ENCODE peak calls at places on chromosomes 3 and 15, in five cellular contexts. B, Z, W, R and L are unnamed samples.

GRCh38 chr3:55626284-55626675 is 139.2 kb upstream of the WNT5A start:
- DNase-seq in B (no peak), Z (no peak), W (no peak), R (no peak), L (no peak)

GRCh38 chr3:77536038-77536775 is 496.3 kb downstream of the ROBO2 start:
- DNase-seq in B (no peak), Z (no peak), W (no peak), R (no peak), L (no peak)

GRCh38 chr15:81108427-81108826 is 25.6 kb upstream of the CFAP161 start:
- DNase-seq in B (no peak), Z (no peak), W (no peak), R (peak), L (no peak)

GRCh38 chr3:134194247-134194646 is 56.4 kb downstream of the RYK start:
- DNase-seq in B (no peak), Z (no peak), W (no peak), R (no peak), L (no peak)

GRCh38 chr15:49697121-49697520 is 76.3 kb downstream of the DTWD1 start:
- DNase-seq in B (no peak), Z (no peak), W (no peak), R (no peak), L (no peak)

GRCh38 chr15:76976572-76977270 is 18.2 kb upstream of the PSTPIP1 start:
- DNase-seq in B (no peak), Z (no peak), W (no peak), R (no peak), L (no peak)

GRCh38 chr3:155435821-155436220 is 142.3 kb upstream of the STRIT1 start:
- DNase-seq in B (no peak), Z (no peak), W (no peak), R (no peak), L (no peak)

GRCh38 chr3:14490255-14490654 is 49.9 kb downstream of the GRIP2 start:
- DNase-seq in B (no peak), Z (no peak), W (no peak), R (no peak), L (no peak)

GRCh38 chr15:45469027-45469426 is 53.5 kb downstream of the SLC30A4 start:
- DNase-seq in B (no peak), Z (no peak), W (no peak), R (no peak), L (no peak)

GRCh38 chr15:60713096-60714084 is 234.4 kb upstream of the ICE2 start:
- DNase-seq in B (no peak), Z (no peak), W (no peak), R (no peak), L (no peak)

GRCh38 chr3:25473246-25473645 is 45.2 kb downstream of the RARB start:
- DNase-seq in B (peak), Z (no peak), W (no peak), R (no peak), L (no peak)

GRCh38 chr3:149080699-149081091 is 5.6 kb downstream of the HLTF start:
- DNase-seq in B (no peak), Z (no peak), W (no peak), R (no peak), L (no peak)

GRCh38 chr15:78360958-78361714 is 21.0 kb downstream of the CRABP1 start:
- DNase-seq in B (no peak), Z (no peak), W (no peak), R (no peak), L (peak)

GRCh38 chr3:133282239-133282638 is 117.6 kb upstream of the BFSP2 start:
- DNase-seq in B (no peak), Z (no peak), W (no peak), R (no peak), L (no peak)

GRCh38 chr3:108311797-108312196 is 15.4 kb downstream of the HHLA2 start:
- DNase-seq in B (no peak), Z (no peak), W (no peak), R (no peak), L (no peak)

GRCh38 chr3:181326637-181327223 is 337.2 kb upstream of the DNAJC19 start:
- DNase-seq in B (no peak), Z (no peak), W (no peak), R (peak), L (no peak)

GRCh38 chr15:56524915-56525314 is 60.0 kb upstream of the MNS1 start:
- DNase-seq in B (no peak), Z (no peak), W (no peak), R (no peak), L (no peak)

GRCh38 chr3:42960781-42961180 is 18.3 kb upstream of the GASK1A start:
- DNase-seq in B (no peak), Z (no peak), W (no peak), R (no peak), L (no peak)
- TF ChIP-seq POLR2A in B (no peak), Z (no peak), W (no peak), R (no peak), L (no peak)

GRCh38 chr3:58723197-58723596 is 56.6 kb upstream of the FAM3D start:
- DNase-seq in B (no peak), Z (no peak), W (no peak), R (no peak), L (no peak)

GRCh38 chr3:58722526-58722925 is 56.0 kb upstream of the FAM3D start:
- DNase-seq in B (no peak), Z (no peak), W (no peak), R (no peak), L (no peak)

GRCh38 chr3:58725326-58725853 is 58.8 kb upstream of the FAM3D start:
- DNase-seq in B (no peak), Z (no peak), W (no peak), R (no peak), L (no peak)

GRCh38 chr3:58720526-58720925 is 54.0 kb upstream of the FAM3D start:
- DNase-seq in B (no peak), Z (no peak), W (no peak), R (no peak), L (no peak)

DNA sequence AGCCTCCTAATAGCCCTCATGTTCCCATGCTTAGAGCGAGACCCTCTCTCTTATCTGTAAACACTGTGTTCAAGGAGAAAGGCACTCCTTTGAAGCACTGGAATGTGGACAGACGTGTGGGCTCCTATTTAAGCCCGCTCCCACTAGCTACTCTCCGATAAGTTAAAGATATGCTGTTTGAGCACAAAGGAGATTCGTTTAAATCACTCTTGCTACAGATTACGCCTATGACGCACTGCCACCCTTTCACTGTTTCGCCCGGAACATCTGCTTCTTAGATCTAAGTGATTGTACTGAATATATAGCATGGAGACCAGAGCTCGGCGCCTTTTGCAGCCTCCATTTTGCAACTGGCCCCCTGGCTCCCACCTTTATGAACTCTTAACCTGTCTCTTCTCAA is 57.8 kb upstream of the FAM3D start:
- DNase-seq in B (no peak), Z (no peak), W (peak), R (no peak), L (no peak)
- TF ChIP-seq POLR2A in B (no peak), Z (no peak), W (no peak), R (no peak), L (no peak)

GRCh38 chr3:32571192-32571485 is 481 bp upstream of the DYNC1LI1 start:
- DNase-seq in B (no peak), Z (no peak), W (no peak), R (no peak), L (no peak)

GRCh38 chr3:32575451-32575850 is 4.8 kb upstream of the DYNC1LI1 start:
- DNase-seq in B (no peak), Z (no peak), W (no peak), R (no peak), L (no peak)

GRCh38 chr3:32568953-32569352 is 1.7 kb downstream of the DYNC1LI1 start:
- DNase-seq in B (no peak), Z (no peak), W (no peak), R (no peak), L (no peak)

GRCh38 chr3:32569540-32570425 is 875 bp downstream of the DYNC1LI1 start:
- DNase-seq in B (peak), Z (peak), W (peak), R (peak), L (peak)

DNA sequence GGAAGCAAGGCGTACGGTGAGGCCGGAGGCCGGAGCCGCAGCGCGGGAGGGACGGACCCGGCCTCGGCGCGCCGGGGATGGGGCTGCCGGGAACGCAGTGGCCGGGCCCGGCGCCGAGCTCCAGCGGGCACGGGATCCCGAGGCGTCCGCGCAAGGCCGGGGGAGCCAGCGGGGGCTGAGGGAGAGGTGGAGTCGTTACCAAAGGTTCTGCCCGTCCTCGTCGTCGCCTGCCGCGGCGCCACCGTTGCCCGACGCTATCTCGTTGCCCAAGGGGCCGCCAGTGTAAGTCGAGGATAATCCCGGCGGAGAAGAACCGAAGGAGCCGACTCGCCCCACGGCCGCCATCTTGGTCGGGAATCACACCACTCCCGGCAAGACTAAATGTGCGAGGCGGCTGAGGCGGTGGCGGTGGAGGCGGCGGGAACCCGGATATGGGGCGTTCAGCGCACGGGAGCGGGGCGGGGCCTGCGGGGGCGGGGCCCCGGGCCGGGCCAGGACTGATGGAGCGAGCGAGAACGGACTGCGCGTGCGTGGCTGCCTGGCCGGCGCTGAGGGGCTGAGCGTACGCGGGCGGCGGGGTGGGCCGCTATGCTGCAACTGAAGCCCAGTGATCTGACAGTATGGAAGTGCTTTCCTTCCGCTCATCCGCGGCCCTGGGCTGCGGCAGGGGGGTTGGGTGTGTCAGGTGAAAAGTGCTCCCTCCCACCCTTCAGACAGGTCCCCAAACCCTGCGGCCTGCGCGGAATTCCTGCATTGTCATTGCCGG is at the start of gene DYNC1LI1:
- DNase-seq in B (peak), Z (peak), W (peak), R (peak), L (peak)
- TF ChIP-seq POLR2A in B (no peak), Z (peak), W (peak), R (peak), L (peak)

GRCh38 chr3:141231101-141231922 is at the start of gene PXYLP1:
- DNase-seq in B (peak), Z (peak), W (peak), R (peak), L (peak)
- TF ChIP-seq POLR2A in B (no peak), Z (no peak), W (no peak), R (peak), L (no peak)

GRCh38 chr3:12444582-12445468 is 39.5 kb upstream of the TSEN2 start:
- DNase-seq in B (no peak), Z (no peak), W (peak), R (peak), L (no peak)
- TF ChIP-seq POLR2A in B (no peak), Z (no peak), W (no peak), R (no peak), L (no peak)

GRCh38 chr3:185537369-185537970 is 14.9 kb downstream of the LIPH start:
- DNase-seq in B (peak), Z (peak), W (peak), R (peak), L (peak)
- TF ChIP-seq POLR2A in B (no peak), Z (no peak), W (no peak), R (no peak), L (no peak)

GRCh38 chr15:58407366-58407765 is 24.4 kb upstream of the LIPC start:
- DNase-seq in B (no peak), Z (no peak), W (no peak), R (no peak), L (no peak)

GRCh38 chr15:58413253-58413652 is 18.5 kb upstream of the LIPC start:
- DNase-seq in B (no peak), Z (no peak), W (no peak), R (no peak), L (no peak)

GRCh38 chr15:58407786-58408185 is 24.0 kb upstream of the LIPC start:
- DNase-seq in B (no peak), Z (no peak), W (no peak), R (no peak), L (no peak)

GRCh38 chr15:58409861-58410260 is 21.9 kb upstream of the LIPC start:
- DNase-seq in B (no peak), Z (no peak), W (no peak), R (no peak), L (no peak)

GRCh38 chr15:58410353-58410752 is 21.4 kb upstream of the LIPC start:
- DNase-seq in B (no peak), Z (no peak), W (no peak), R (no peak), L (peak)
- TF ChIP-seq POLR2A in B (no peak), Z (no peak), W (no peak), R (no peak), L (no peak)